ENCODE peak calls at places on chromosomes 2 and 18, in six cellular contexts. F is RPMI8226, R is skeletal muscle cell, Y is anterior cingulate cortex, K is astrocyte of the spinal cord, M is NCI-H1694. U is an unnamed sample.

GRCh38 chr2:112646102-112646719 is 472 bp downstream of the SLC20A1 start:
- DNase-seq in K (no peak), F (peak; percentile 66), M (peak; percentile 48), R (no peak), Y (no peak), U (peak; percentile 84)

GRCh38 chr18:22191986-22192385 is 22.6 kb downstream of the GATA6 start:
- DNase-seq in F (no peak), Y (no peak), R (no peak), K (no peak), M (no peak), U (no peak)

GRCh38 chr18:79574938-79575525 is 104.6 kb upstream of the CTDP1 start:
- DNase-seq in F (no peak), Y (no peak), M (no peak), K (no peak), R (no peak), U (no peak)

GRCh38 chr2:11299439-11299838 is 45.0 kb downstream of the ROCK2 start:
- DNase-seq in F (no peak), Y (no peak), K (no peak), M (no peak), R (no peak), U (no peak)

GRCh38 chr2:149020432-149020851 is 18.1 kb upstream of the LYPD6B start:
- DNase-seq in F (peak; percentile 34), R (no peak), M (no peak), K (no peak), Y (no peak), U (no peak)

GRCh38 chr2:66478729-66479316 is 43.9 kb downstream of the MEIS1 start:
- DNase-seq in M (no peak), R (no peak), F (no peak), Y (no peak), K (no peak), U (no peak)

GRCh38 chr2:150625741-150626140 is 138.3 kb upstream of the RND3 start:
- DNase-seq in R (no peak), F (no peak), M (no peak), K (no peak), Y (no peak), U (no peak)

GRCh38 chr2:3042601-3043585 is 334.7 kb downstream of the EIPR1 start:
- DNase-seq in M (no peak), F (no peak), K (no peak), Y (no peak), R (no peak), U (no peak)

GRCh38 chr2:60706021-60706420 is 50.0 kb upstream of the PAPOLG start:
- DNase-seq in M (no peak), R (no peak), F (no peak), K (peak; percentile 33), Y (no peak), U (no peak)

GRCh38 chr2:71546777-71547281 is 93.5 kb downstream of the DYSF start:
- DNase-seq in Y (peak; percentile 38), M (no peak), R (no peak), F (no peak), K (no peak), U (no peak)

GRCh38 chr18:59189746-59190145 is 30.2 kb upstream of the GRP start:
- DNase-seq in F (no peak), Y (no peak), M (no peak), R (no peak), K (no peak), U (no peak)

GRCh38 chr2:240192661-240193060 is 52.2 kb upstream of the OTOS start:
- DNase-seq in R (no peak), M (no peak), K (no peak), F (no peak), Y (no peak), U (no peak)

GRCh38 chr2:130836501-130837174 is at the start of gene ARHGEF4:
- DNase-seq in M (no peak), Y (peak; percentile 46), K (no peak), R (no peak), F (peak; percentile 48), U (peak; percentile 65)

GRCh38 chr2:32864761-32865160 is 82.0 kb upstream of the LTBP1 start:
- DNase-seq in R (peak; percentile 55), K (peak; percentile 73), F (no peak), Y (no peak), M (no peak), U (no peak)

GRCh38 chr2:172442072-172442895 is 14.9 kb downstream of the ITGA6 start:
- DNase-seq in Y (no peak), R (peak; percentile 68), K (peak; percentile 96), M (no peak), F (no peak), U (peak; percentile 78)

GRCh38 chr2:232891621-232892071 is 21.6 kb downstream of the SNORC start:
- DNase-seq in F (no peak), K (peak; percentile 47), Y (no peak), R (peak; percentile 53), M (no peak), U (peak; percentile 6)

GRCh38 chr2:96665083-96665569 is 22.6 kb downstream of the FER1L5 start:
- DNase-seq in Y (no peak), F (no peak), R (peak; percentile 97), M (no peak), K (peak; percentile 92), U (no peak)

GRCh38 chr2:70793450-70793849 is 3.0 kb upstream of the FIGLA start:
- DNase-seq in M (no peak), Y (no peak), F (no peak), K (no peak), R (no peak), U (peak; percentile 49)

GRCh38 chr2:35035883-35036282 is 1319.7 kb upstream of the CRIM1 start:
- DNase-seq in F (peak; percentile 26), K (no peak), R (no peak), M (no peak), Y (no peak), U (peak; percentile 16)

GRCh38 chr2:75108937-75109482 is 90.3 kb downstream of the TACR1 start:
- DNase-seq in Y (no peak), F (no peak), K (no peak), M (no peak), R (no peak), U (no peak)

GRCh38 chr2:159009940-159010339 is 41.5 kb downstream of the TANC1 start:
- DNase-seq in R (no peak), K (no peak), Y (no peak), M (no peak), F (no peak), U (no peak)

GRCh38 chr2:84886791-84887190 is 5.9 kb upstream of the TRABD2A start:
- DNase-seq in M (no peak), K (no peak), R (no peak), Y (no peak), F (no peak), U (no peak)

GRCh38 chr18:74982946-74983635 is 225.8 kb downstream of the PTGR3 start:
- DNase-seq in F (no peak), M (no peak), K (no peak), R (no peak), Y (no peak), U (peak; percentile 99)

GRCh38 chr2:150143087-150143536 is 344.4 kb downstream of the RND3 start:
- DNase-seq in K (peak; percentile 58), R (no peak), F (no peak), Y (no peak), M (no peak), U (no peak)

GRCh38 chr2:219737270-219737691 is 109.9 kb downstream of the SLC4A3 start:
- DNase-seq in Y (no peak), M (peak; percentile 17), F (no peak), K (peak; percentile 23), R (no peak), U (no peak)

GRCh38 chr2:120886967-120887672 is 151.5 kb downstream of the GLI2 start:
- DNase-seq in K (peak; percentile 47), R (no peak), M (no peak), Y (no peak), F (peak; percentile 37), U (no peak)

GRCh38 chr2:234335676-234336228 is 161.1 kb downstream of the ARL4C start:
- DNase-seq in R (peak; percentile 61), M (peak; percentile 39), K (peak; percentile 67), Y (peak; percentile 84), F (peak; percentile 51), U (peak; percentile 18)